ENCODE peak calls at places on chromosomes 5 and 9, in eight cellular contexts. One of them, this sample, is unnamed.

GRCh38 chr9:37908283-37908682 is 4.4 kb upstream of the SLC25A51 start:
- DNase-seq in stimulated activated CD4-positive, alpha-beta T cell treated with anti-CD3 and anti-CD28 coated beads, Interleukin-2, amount 100 ng/mL, for 24 hours: no peak
- DNase-seq in EH: no peak
- DNase-seq in HEK293T: no peak
- DNase-seq in progenitor cell of endocrine pancreas: no peak
- DNase-seq in posterior cingulate gyrus: no peak
- DNase-seq in lung: no peak
- DNase-seq in neural progenitor cell: no peak
- DNase-seq in this sample: no peak

GRCh38 chr5:133205204-133205603 is 153.4 kb downstream of the HSPA4 start:
- DNase-seq in posterior cingulate gyrus: no peak
- DNase-seq in progenitor cell of endocrine pancreas: no peak
- DNase-seq in lung: no peak
- DNase-seq in stimulated activated CD4-positive, alpha-beta T cell treated with anti-CD3 and anti-CD28 coated beads, Interleukin-2, amount 100 ng/mL, for 24 hours: no peak
- DNase-seq in EH: peak
- DNase-seq in neural progenitor cell: no peak
- DNase-seq in HEK293T: no peak
- DNase-seq in this sample: no peak

GRCh38 chr9:137396808-137397367 is 26.1 kb downstream of the EXD3 start:
- DNase-seq in progenitor cell of endocrine pancreas: no peak
- DNase-seq in neural progenitor cell: peak
- DNase-seq in posterior cingulate gyrus: no peak
- DNase-seq in lung: no peak
- DNase-seq in EH: no peak
- DNase-seq in stimulated activated CD4-positive, alpha-beta T cell treated with anti-CD3 and anti-CD28 coated beads, Interleukin-2, amount 100 ng/mL, for 24 hours: no peak
- DNase-seq in HEK293T: no peak
- DNase-seq in this sample: no peak

GRCh38 chr9:123415593-123415930 is 59.6 kb downstream of the CRB2 start:
- DNase-seq in lung: no peak
- DNase-seq in progenitor cell of endocrine pancreas: no peak
- DNase-seq in stimulated activated CD4-positive, alpha-beta T cell treated with anti-CD3 and anti-CD28 coated beads, Interleukin-2, amount 100 ng/mL, for 24 hours: no peak
- DNase-seq in posterior cingulate gyrus: no peak
- DNase-seq in neural progenitor cell: no peak
- DNase-seq in EH: no peak
- DNase-seq in HEK293T: no peak
- DNase-seq in this sample: no peak

GRCh38 chr5:152170350-152170749 is 234.7 kb downstream of the NMUR2 start:
- DNase-seq in HEK293T: no peak
- DNase-seq in lung: no peak
- DNase-seq in stimulated activated CD4-positive, alpha-beta T cell treated with anti-CD3 and anti-CD28 coated beads, Interleukin-2, amount 100 ng/mL, for 24 hours: no peak
- DNase-seq in posterior cingulate gyrus: no peak
- DNase-seq in progenitor cell of endocrine pancreas: no peak
- DNase-seq in EH: peak
- DNase-seq in neural progenitor cell: peak
- DNase-seq in this sample: no peak

GRCh38 chr5:176851871-176852270 is 41.5 kb downstream of the UNC5A start:
- DNase-seq in lung: no peak
- DNase-seq in neural progenitor cell: no peak
- DNase-seq in HEK293T: no peak
- DNase-seq in progenitor cell of endocrine pancreas: no peak
- DNase-seq in stimulated activated CD4-positive, alpha-beta T cell treated with anti-CD3 and anti-CD28 coated beads, Interleukin-2, amount 100 ng/mL, for 24 hours: no peak
- DNase-seq in posterior cingulate gyrus: no peak
- DNase-seq in EH: no peak
- DNase-seq in this sample: no peak

GRCh38 chr9:91285729-91286353 is 75.9 kb downstream of the AUH start:
- DNase-seq in stimulated activated CD4-positive, alpha-beta T cell treated with anti-CD3 and anti-CD28 coated beads, Interleukin-2, amount 100 ng/mL, for 24 hours: no peak
- DNase-seq in EH: no peak
- DNase-seq in progenitor cell of endocrine pancreas: no peak
- DNase-seq in posterior cingulate gyrus: no peak
- DNase-seq in neural progenitor cell: no peak
- DNase-seq in lung: no peak
- DNase-seq in HEK293T: no peak
- DNase-seq in this sample: no peak

GRCh38 chr9:122190597-122191381 is 31.1 kb downstream of the MORN5 start:
- DNase-seq in neural progenitor cell: no peak
- DNase-seq in stimulated activated CD4-positive, alpha-beta T cell treated with anti-CD3 and anti-CD28 coated beads, Interleukin-2, amount 100 ng/mL, for 24 hours: peak
- DNase-seq in lung: peak
- DNase-seq in progenitor cell of endocrine pancreas: no peak
- DNase-seq in posterior cingulate gyrus: peak
- DNase-seq in EH: peak
- DNase-seq in HEK293T: no peak
- DNase-seq in this sample: no peak

GRCh38 chr5:116872486-116872885 is 297.9 kb upstream of the SEMA6A start:
- DNase-seq in posterior cingulate gyrus: no peak
- DNase-seq in neural progenitor cell: no peak
- DNase-seq in lung: no peak
- DNase-seq in progenitor cell of endocrine pancreas: no peak
- DNase-seq in stimulated activated CD4-positive, alpha-beta T cell treated with anti-CD3 and anti-CD28 coated beads, Interleukin-2, amount 100 ng/mL, for 24 hours: no peak
- DNase-seq in HEK293T: no peak
- DNase-seq in EH: no peak
- DNase-seq in this sample: no peak

GRCh38 chr9:136720251-136720886 is 8.0 kb downstream of the DIPK1B start:
- DNase-seq in HEK293T: no peak
- DNase-seq in posterior cingulate gyrus: no peak
- DNase-seq in lung: no peak
- DNase-seq in stimulated activated CD4-positive, alpha-beta T cell treated with anti-CD3 and anti-CD28 coated beads, Interleukin-2, amount 100 ng/mL, for 24 hours: no peak
- DNase-seq in EH: peak
- DNase-seq in progenitor cell of endocrine pancreas: no peak
- DNase-seq in neural progenitor cell: peak
- DNase-seq in this sample: no peak

GRCh38 chr5:140996055-140996454 is 29.8 kb downstream of the PCDHAC2 start:
- DNase-seq in EH: no peak
- DNase-seq in HEK293T: no peak
- DNase-seq in lung: peak
- DNase-seq in progenitor cell of endocrine pancreas: no peak
- DNase-seq in neural progenitor cell: no peak
- DNase-seq in stimulated activated CD4-positive, alpha-beta T cell treated with anti-CD3 and anti-CD28 coated beads, Interleukin-2, amount 100 ng/mL, for 24 hours: no peak
- DNase-seq in posterior cingulate gyrus: no peak
- DNase-seq in this sample: no peak

GRCh38 chr5:141557681-141558136 is 61.1 kb downstream of the DIAPH1 start:
- DNase-seq in lung: peak
- DNase-seq in stimulated activated CD4-positive, alpha-beta T cell treated with anti-CD3 and anti-CD28 coated beads, Interleukin-2, amount 100 ng/mL, for 24 hours: peak
- DNase-seq in neural progenitor cell: peak
- DNase-seq in EH: peak
- DNase-seq in posterior cingulate gyrus: peak
- DNase-seq in progenitor cell of endocrine pancreas: peak
- DNase-seq in HEK293T: peak
- DNase-seq in this sample: peak

GRCh38 chr9:96135071-96135825 is 166.7 kb downstream of the HSD17B3 start:
- DNase-seq in neural progenitor cell: no peak
- DNase-seq in EH: peak
- DNase-seq in stimulated activated CD4-positive, alpha-beta T cell treated with anti-CD3 and anti-CD28 coated beads, Interleukin-2, amount 100 ng/mL, for 24 hours: no peak
- DNase-seq in lung: no peak
- DNase-seq in HEK293T: no peak
- DNase-seq in posterior cingulate gyrus: no peak
- DNase-seq in progenitor cell of endocrine pancreas: no peak
- DNase-seq in this sample: no peak

GRCh38 chr9:129990269-129991005 is 52.6 kb downstream of the FNBP1 start:
- DNase-seq in neural progenitor cell: no peak
- DNase-seq in progenitor cell of endocrine pancreas: no peak
- DNase-seq in HEK293T: no peak
- DNase-seq in stimulated activated CD4-positive, alpha-beta T cell treated with anti-CD3 and anti-CD28 coated beads, Interleukin-2, amount 100 ng/mL, for 24 hours: no peak
- DNase-seq in lung: no peak
- DNase-seq in EH: peak
- DNase-seq in posterior cingulate gyrus: no peak
- DNase-seq in this sample: peak

GRCh38 chr5:59039296-59040006 is 456.6 kb downstream of the RAB3C start:
- DNase-seq in HEK293T: peak
- DNase-seq in progenitor cell of endocrine pancreas: peak
- DNase-seq in lung: peak
- DNase-seq in EH: peak
- DNase-seq in stimulated activated CD4-positive, alpha-beta T cell treated with anti-CD3 and anti-CD28 coated beads, Interleukin-2, amount 100 ng/mL, for 24 hours: peak
- DNase-seq in posterior cingulate gyrus: peak
- DNase-seq in neural progenitor cell: peak
- DNase-seq in this sample: peak

GRCh38 chr5:3858524-3858923 is 262.9 kb downstream of the IRX1 start:
- DNase-seq in progenitor cell of endocrine pancreas: no peak
- DNase-seq in lung: no peak
- DNase-seq in HEK293T: no peak
- DNase-seq in stimulated activated CD4-positive, alpha-beta T cell treated with anti-CD3 and anti-CD28 coated beads, Interleukin-2, amount 100 ng/mL, for 24 hours: no peak
- DNase-seq in EH: no peak
- DNase-seq in neural progenitor cell: no peak
- DNase-seq in posterior cingulate gyrus: no peak
- DNase-seq in this sample: no peak

GRCh38 chr5:171924493-171925122 is 81.8 kb downstream of the FBXW11 start:
- DNase-seq in lung: no peak
- DNase-seq in HEK293T: no peak
- DNase-seq in progenitor cell of endocrine pancreas: no peak
- DNase-seq in stimulated activated CD4-positive, alpha-beta T cell treated with anti-CD3 and anti-CD28 coated beads, Interleukin-2, amount 100 ng/mL, for 24 hours: no peak
- DNase-seq in neural progenitor cell: peak
- DNase-seq in posterior cingulate gyrus: no peak
- DNase-seq in EH: no peak
- DNase-seq in this sample: no peak

GRCh38 chr9:5468850-5469249 is 18.5 kb downstream of the CD274 start:
- DNase-seq in lung: no peak
- DNase-seq in stimulated activated CD4-positive, alpha-beta T cell treated with anti-CD3 and anti-CD28 coated beads, Interleukin-2, amount 100 ng/mL, for 24 hours: no peak
- DNase-seq in EH: peak
- DNase-seq in progenitor cell of endocrine pancreas: no peak
- DNase-seq in neural progenitor cell: no peak
- DNase-seq in HEK293T: no peak
- DNase-seq in posterior cingulate gyrus: no peak
- DNase-seq in this sample: no peak

GRCh38 chr5:157172408-157172807 is 6.3 kb upstream of the GARIN3 start:
- DNase-seq in HEK293T: no peak
- DNase-seq in progenitor cell of endocrine pancreas: no peak
- DNase-seq in posterior cingulate gyrus: no peak
- DNase-seq in neural progenitor cell: no peak
- DNase-seq in stimulated activated CD4-positive, alpha-beta T cell treated with anti-CD3 and anti-CD28 coated beads, Interleukin-2, amount 100 ng/mL, for 24 hours: peak
- DNase-seq in lung: no peak
- DNase-seq in EH: no peak
- DNase-seq in this sample: peak

GRCh38 chr5:133897431-133897830 is 71.0 kb downstream of the C5orf15 start:
- DNase-seq in neural progenitor cell: no peak
- DNase-seq in EH: no peak
- DNase-seq in stimulated activated CD4-positive, alpha-beta T cell treated with anti-CD3 and anti-CD28 coated beads, Interleukin-2, amount 100 ng/mL, for 24 hours: no peak
- DNase-seq in progenitor cell of endocrine pancreas: no peak
- DNase-seq in HEK293T: no peak
- DNase-seq in lung: no peak
- DNase-seq in posterior cingulate gyrus: no peak
- DNase-seq in this sample: no peak

GRCh38 chr9:87667164-87667738 is 58.7 kb upstream of the CTSL start:
- DNase-seq in EH: peak
- DNase-seq in progenitor cell of endocrine pancreas: no peak
- DNase-seq in lung: no peak
- DNase-seq in HEK293T: peak
- DNase-seq in stimulated activated CD4-positive, alpha-beta T cell treated with anti-CD3 and anti-CD28 coated beads, Interleukin-2, amount 100 ng/mL, for 24 hours: no peak
- DNase-seq in neural progenitor cell: peak
- DNase-seq in posterior cingulate gyrus: no peak
- DNase-seq in this sample: no peak